ENCODE peak calls at places on chromosomes 6 and 20, in four cellular contexts. One of them, this sample, is unnamed.

GRCh38 chr6:109623288-109623687 is 67.7 kb downstream of the AK9 start:
- DNase-seq in ELR: peak; percentile 33
- DNase-seq in NCI-H774: no peak
- DNase-seq in adipocyte: no peak
- DNase-seq in this sample: no peak

GRCh38 chr6:42342011-42342553 is 109.6 kb downstream of the TRERF1 start:
- DNase-seq in ELR: no peak
- DNase-seq in adipocyte: no peak
- DNase-seq in NCI-H774: no peak
- DNase-seq in this sample: no peak

GRCh38 chr6:26577720-26578072 is 19.1 kb upstream of the ABT1 start:
- DNase-seq in NCI-H774: no peak
- DNase-seq in ELR: no peak
- DNase-seq in adipocyte: no peak
- DNase-seq in this sample: no peak

GRCh38 chr6:18477301-18477941 is 90.3 kb downstream of the RNF144B start:
- DNase-seq in adipocyte: peak; percentile 43
- DNase-seq in NCI-H774: no peak
- DNase-seq in ELR: peak; percentile 12
- DNase-seq in this sample: no peak

GRCh38 chr6:77089776-77090175 is 373.5 kb downstream of the HTR1B start:
- DNase-seq in ELR: peak; percentile 69
- DNase-seq in adipocyte: no peak
- DNase-seq in NCI-H774: no peak
- DNase-seq in this sample: no peak

GRCh38 chr6:11754625-11755289 is 23.8 kb downstream of the ADTRP start:
- DNase-seq in adipocyte: no peak
- DNase-seq in NCI-H774: no peak
- DNase-seq in ELR: peak; percentile 78
- DNase-seq in this sample: no peak

GRCh38 chr6:90490030-90490429 is 96.8 kb downstream of the MAP3K7 start:
- DNase-seq in NCI-H774: no peak
- DNase-seq in ELR: no peak
- DNase-seq in adipocyte: no peak
- DNase-seq in this sample: no peak

GRCh38 chr20:61930776-61931475 is 134.8 kb downstream of the TAF4 start:
- DNase-seq in adipocyte: no peak
- DNase-seq in ELR: no peak
- DNase-seq in NCI-H774: no peak
- DNase-seq in this sample: no peak

GRCh38 chr20:23092409-23092756 is 6.3 kb upstream of the CD93 start:
- DNase-seq in adipocyte: no peak
- DNase-seq in ELR: no peak
- DNase-seq in NCI-H774: peak; percentile 27
- DNase-seq in this sample: no peak

GRCh38 chr20:34874094-34874654 is 1.5 kb upstream of the GGT7 start:
- DNase-seq in NCI-H774: peak; percentile 72
- DNase-seq in adipocyte: peak; percentile 96
- DNase-seq in ELR: peak; percentile 94
- DNase-seq in this sample: peak; percentile 53

GRCh38 chr6:37441651-37442050 is 8.6 kb downstream of the CMTR1 start:
- DNase-seq in NCI-H774: no peak
- DNase-seq in adipocyte: no peak
- DNase-seq in ELR: no peak
- DNase-seq in this sample: no peak

GRCh38 chr6:167697316-167697715 is 129.4 kb upstream of the AFDN start:
- DNase-seq in adipocyte: peak; percentile 1
- DNase-seq in ELR: no peak
- DNase-seq in NCI-H774: no peak
- DNase-seq in this sample: no peak

GRCh38 chr6:35311390-35312075 is 13.9 kb downstream of the DEF6 start:
- DNase-seq in adipocyte: no peak
- DNase-seq in NCI-H774: no peak
- DNase-seq in ELR: no peak
- DNase-seq in this sample: no peak

GRCh38 chr20:59469266-59470252 is 134.8 kb upstream of the PHACTR3 start:
- DNase-seq in adipocyte: no peak
- DNase-seq in ELR: no peak
- DNase-seq in NCI-H774: no peak
- DNase-seq in this sample: no peak

GRCh38 chr6:160071805-160072687 is 49.6 kb upstream of the SLC22A1 start:
- DNase-seq in NCI-H774: no peak
- DNase-seq in ELR: no peak
- DNase-seq in adipocyte: peak; percentile 6
- DNase-seq in this sample: no peak

GRCh38 chr6:140380371-140381218 is 1006.1 kb upstream of the CITED2 start:
- DNase-seq in NCI-H774: no peak
- DNase-seq in adipocyte: peak; percentile 58
- DNase-seq in ELR: no peak
- DNase-seq in this sample: no peak

GRCh38 chr20:31606928-31607639 is 2.0 kb downstream of the ID1 start:
- DNase-seq in adipocyte: peak; percentile 78
- DNase-seq in NCI-H774: peak; percentile 53
- DNase-seq in ELR: peak; percentile 93
- DNase-seq in this sample: no peak

GRCh38 chr6:90484903-90485302 is 102.0 kb downstream of the MAP3K7 start:
- DNase-seq in adipocyte: no peak
- DNase-seq in ELR: no peak
- DNase-seq in NCI-H774: no peak
- DNase-seq in this sample: no peak

GRCh38 chr6:170108456-170108855 is 182.4 kb downstream of the DLL1 start:
- DNase-seq in NCI-H774: no peak
- DNase-seq in adipocyte: no peak
- DNase-seq in ELR: no peak
- DNase-seq in this sample: no peak

GRCh38 chr6:142830807-142831206 is 114.2 kb downstream of the HIVEP2 start:
- DNase-seq in ELR: no peak
- DNase-seq in adipocyte: no peak
- DNase-seq in NCI-H774: no peak
- DNase-seq in this sample: no peak

GRCh38 chr6:136180729-136181128 is 69.4 kb downstream of the MTFR2 start:
- DNase-seq in NCI-H774: no peak
- DNase-seq in ELR: no peak
- DNase-seq in adipocyte: no peak
- DNase-seq in this sample: no peak

GRCh38 chr6:138310294-138310693 is 67.4 kb upstream of the SMIM28 start:
- DNase-seq in ELR: no peak
- DNase-seq in adipocyte: no peak
- DNase-seq in NCI-H774: peak; percentile 81
- DNase-seq in this sample: no peak

GRCh38 chr20:48794360-48794759 is 33.4 kb downstream of the PREX1 start:
- DNase-seq in NCI-H774: no peak
- DNase-seq in adipocyte: no peak
- DNase-seq in ELR: no peak
- DNase-seq in this sample: no peak

GRCh38 chr6:79525272-79526100 is 11.7 kb downstream of the LCA5 start:
- DNase-seq in NCI-H774: no peak
- DNase-seq in ELR: no peak
- DNase-seq in adipocyte: no peak
- DNase-seq in this sample: no peak

GRCh38 chr6:52227495-52227894 is 16.8 kb downstream of the IL17F start:
- DNase-seq in ELR: no peak
- DNase-seq in adipocyte: no peak
- DNase-seq in NCI-H774: no peak
- DNase-seq in this sample: no peak

GRCh38 chr6:111989743-111990142 is 64.2 kb upstream of the CCN6 start:
- DNase-seq in NCI-H774: no peak
- DNase-seq in ELR: no peak
- DNase-seq in adipocyte: no peak
- DNase-seq in this sample: no peak

GRCh38 chr6:44522871-44523270 is 135.4 kb downstream of the CDC5L start:
- DNase-seq in NCI-H774: no peak
- DNase-seq in adipocyte: no peak
- DNase-seq in ELR: no peak
- DNase-seq in this sample: no peak

GRCh38 chr6:84172574-84172973 is 54.9 kb downstream of the CEP162 start:
- DNase-seq in adipocyte: no peak
- DNase-seq in NCI-H774: no peak
- DNase-seq in ELR: no peak
- DNase-seq in this sample: no peak

GRCh38 chr6:143150291-143150690 is 89.6 kb downstream of the AIG1 start:
- DNase-seq in NCI-H774: no peak
- DNase-seq in adipocyte: no peak
- DNase-seq in ELR: peak; percentile 25
- DNase-seq in this sample: no peak

GRCh38 chr6:100465701-100466409 is 1.1 kb upstream of the SIM1 start:
- DNase-seq in adipocyte: no peak
- DNase-seq in ELR: peak; percentile 59
- DNase-seq in NCI-H774: peak; percentile 81
- DNase-seq in this sample: no peak

GRCh38 chr6:128452713-128453112 is 67.7 kb downstream of the PTPRK start:
- DNase-seq in NCI-H774: no peak
- DNase-seq in ELR: no peak
- DNase-seq in adipocyte: no peak
- DNase-seq in this sample: no peak

GRCh38 chr6:161105408-161105807 is 113.8 kb downstream of the MAP3K4 start:
- DNase-seq in ELR: no peak
- DNase-seq in NCI-H774: no peak
- DNase-seq in adipocyte: no peak
- DNase-seq in this sample: no peak

GRCh38 chr6:141484726-141485125 is 648.0 kb upstream of the GJE1 start:
- DNase-seq in ELR: no peak
- DNase-seq in NCI-H774: no peak
- DNase-seq in adipocyte: no peak
- DNase-seq in this sample: no peak

GRCh38 chr20:63036266-63036665 is 29.5 kb upstream of the BHLHE23 start:
- DNase-seq in NCI-H774: no peak
- DNase-seq in adipocyte: no peak
- DNase-seq in ELR: no peak
- DNase-seq in this sample: no peak

GRCh38 chr20:62918830-62919229 is 7.5 kb downstream of the DIDO1 start:
- DNase-seq in ELR: no peak
- DNase-seq in NCI-H774: no peak
- DNase-seq in adipocyte: no peak
- DNase-seq in this sample: no peak

This sample was measured in NCI-H1436 treated with DMSO at 0.1 percent for 48 hours.